ENCODE peak calls at places on chromosome 2, in seven cellular contexts. P is AG04450, H is adrenal gland, R is A549, D is uterus, E is ovary, K is tibial artery. Q is an unnamed sample.

GRCh38 chr2:64622443-64623231 is 31.1 kb downstream of the SERTAD2 start:
- DNase-seq in R (no peak), K (no peak), P (no peak), E (peak), H (no peak), D (no peak), Q (peak)

GRCh38 chr2:105723431-105723830 is 21.3 kb upstream of the NCK2 start:
- DNase-seq in K (no peak), D (no peak), R (no peak), P (no peak), E (no peak), H (no peak), Q (no peak)

GRCh38 chr2:216006164-216006663 is 7.1 kb downstream of the MREG start:
- DNase-seq in D (peak), K (no peak), E (no peak), R (no peak), H (peak), P (no peak), Q (peak)

GRCh38 chr2:70686577-70687460 is 81.2 kb downstream of the ADD2 start:
- DNase-seq in D (no peak), K (peak), E (no peak), P (no peak), H (peak), R (peak), Q (peak)

GRCh38 chr2:147181351-147182029 is 663.3 kb upstream of the ACVR2A start:
- DNase-seq in P (no peak), R (no peak), K (no peak), D (no peak), E (no peak), H (no peak), Q (no peak)

GRCh38 chr2:193793914-193794313 is 1599.2 kb upstream of the TMEFF2 start:
- DNase-seq in D (no peak), H (no peak), R (no peak), P (no peak), K (no peak), E (no peak), Q (no peak)

GRCh38 chr2:20916604-20917286 is 93.8 kb upstream of the LDAH start:
- DNase-seq in R (peak), P (no peak), K (no peak), D (no peak), H (peak), E (no peak), Q (peak)

GRCh38 chr2:2012505-2012904 is 268.2 kb upstream of the PXDN start:
- DNase-seq in H (no peak), E (no peak), D (no peak), K (no peak), P (no peak), R (no peak), Q (no peak)

GRCh38 chr2:84527137-84528129 is 11.1 kb downstream of the DNAH6 start:
- DNase-seq in K (no peak), H (no peak), D (no peak), P (no peak), R (no peak), E (no peak), Q (no peak)

GRCh38 chr2:9738718-9739496 is 104.4 kb upstream of the TAF1B start:
- DNase-seq in H (peak), K (no peak), R (no peak), D (peak), P (no peak), E (no peak), Q (no peak)

GRCh38 chr2:120667981-120668380 is 67.7 kb upstream of the GLI2 start:
- DNase-seq in P (no peak), R (no peak), D (no peak), E (no peak), H (no peak), K (no peak), Q (no peak)

GRCh38 chr2:120670771-120671480 is 64.7 kb upstream of the GLI2 start:
- DNase-seq in P (no peak), H (no peak), D (no peak), R (no peak), E (no peak), K (no peak), Q (no peak)

GRCh38 chr2:120669971-120670370 is 65.7 kb upstream of the GLI2 start:
- DNase-seq in P (no peak), H (no peak), R (no peak), K (no peak), E (no peak), D (no peak), Q (no peak)

GRCh38 chr2:120670371-120670770 is 65.3 kb upstream of the GLI2 start:
- DNase-seq in H (no peak), R (no peak), E (no peak), D (no peak), K (no peak), P (no peak), Q (no peak)

DNA sequence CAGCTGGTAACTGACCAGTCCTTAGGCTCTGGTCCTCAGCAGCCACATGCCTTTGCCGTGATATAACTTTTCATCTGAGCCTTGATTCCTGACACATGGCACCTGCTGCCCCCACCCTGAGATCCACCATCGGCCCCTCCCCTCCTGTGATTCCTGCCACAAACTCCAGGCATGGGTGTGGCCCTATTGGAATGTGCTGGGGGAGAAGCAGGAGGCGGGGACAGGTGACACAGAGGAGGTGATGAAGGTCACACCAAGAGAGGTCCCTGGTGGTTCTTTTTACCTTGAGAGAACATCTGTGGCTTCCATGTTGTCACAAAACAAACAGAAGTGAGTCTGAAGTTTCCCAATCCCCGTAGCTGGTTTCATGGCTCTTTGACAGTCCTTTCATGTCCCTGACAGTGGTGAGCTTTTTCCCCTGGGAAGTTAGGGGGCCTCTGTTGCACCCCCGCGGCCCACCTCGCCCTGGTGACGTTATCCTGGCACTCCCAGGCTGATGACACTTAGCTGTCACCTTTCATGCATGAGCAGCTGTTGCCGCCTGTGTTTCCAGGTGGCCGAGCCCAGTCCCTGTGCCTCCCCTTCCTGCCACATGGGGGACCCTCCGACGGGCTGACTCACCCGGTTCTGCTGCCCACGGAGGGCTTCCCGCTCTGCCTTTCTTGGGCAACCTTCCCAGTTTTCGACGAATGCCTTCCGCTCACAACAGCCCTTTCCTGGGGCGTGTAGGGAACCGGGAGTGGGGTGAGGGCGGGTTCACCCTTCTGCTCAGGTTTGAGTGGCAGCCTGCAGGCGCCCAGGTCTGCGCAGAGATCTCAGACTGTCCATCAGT is 66.3 kb upstream of the GLI2 start:
- DNase-seq in R (no peak), H (no peak), K (no peak), P (no peak), D (no peak), E (no peak), Q (peak)
- H3K4me3 ChIP-seq in R (no peak), H (no peak), K (no peak), P (no peak), D (no peak), E (no peak), Q (no peak)

DNA sequence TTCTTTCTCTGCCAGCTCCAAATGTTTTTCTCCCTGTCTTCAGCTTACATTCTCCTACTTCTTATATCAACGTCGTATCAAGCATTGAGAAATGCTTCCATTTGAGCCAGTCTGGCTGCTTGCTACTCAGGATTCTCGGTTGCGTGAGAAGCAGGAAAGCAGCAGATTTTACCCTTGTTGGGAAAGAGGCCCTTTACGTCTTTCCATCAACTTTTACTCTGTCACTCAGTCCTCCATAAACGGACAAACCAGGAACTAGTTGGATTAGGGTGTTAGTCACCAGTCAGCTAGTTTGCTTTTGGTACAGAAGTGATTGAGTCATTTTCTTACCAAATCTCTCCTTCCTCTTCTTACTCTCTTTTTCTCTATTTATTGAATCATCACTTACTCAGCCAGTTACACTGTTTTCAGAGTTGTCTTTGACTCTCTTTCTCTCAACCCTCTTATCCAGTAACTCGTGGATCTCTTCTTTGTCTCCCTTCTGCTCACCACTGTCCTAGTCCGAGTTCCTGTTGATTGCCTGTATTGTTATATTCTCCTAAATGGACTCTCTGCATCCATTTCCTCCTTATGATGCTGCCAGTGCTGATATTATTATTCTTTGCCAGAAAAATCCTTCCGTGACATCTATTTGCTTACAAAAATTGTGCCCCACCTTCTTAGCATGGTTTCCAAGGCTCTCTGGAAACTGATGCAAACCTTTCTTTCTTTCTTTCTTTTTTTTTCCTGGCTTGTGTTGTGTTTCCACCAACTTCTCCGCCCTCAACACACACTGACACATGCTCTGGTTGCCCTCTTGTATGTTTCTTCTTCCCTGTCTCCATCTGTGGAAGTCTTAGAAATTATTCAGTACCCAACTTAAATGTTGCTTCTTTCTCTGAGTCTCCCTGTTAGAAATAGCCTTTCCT is 61.5 kb downstream of the VRK2 start:
- DNase-seq in D (no peak), P (peak), E (no peak), H (no peak), R (peak), K (no peak), Q (no peak)
- H3K4me3 ChIP-seq in D (no peak), P (peak), E (no peak), H (no peak), R (peak), K (no peak), Q (no peak)

GRCh38 chr2:231223458-231223970 is 25.1 kb downstream of the ARMC9 start:
- DNase-seq in D (no peak), H (no peak), E (no peak), K (peak), R (no peak), P (peak), Q (no peak)

GRCh38 chr2:231223001-231223375 is 24.6 kb downstream of the ARMC9 start:
- DNase-seq in D (no peak), R (no peak), P (no peak), K (no peak), E (no peak), H (no peak), Q (no peak)

GRCh38 chr2:231228974-231229373 is 30.5 kb downstream of the ARMC9 start:
- DNase-seq in D (no peak), K (no peak), H (no peak), P (no peak), R (no peak), E (no peak), Q (no peak)

GRCh38 chr2:231227309-231228162 is 29.1 kb downstream of the ARMC9 start:
- DNase-seq in E (peak), K (peak), P (peak), H (peak), R (peak), D (peak), Q (peak)

DNA sequence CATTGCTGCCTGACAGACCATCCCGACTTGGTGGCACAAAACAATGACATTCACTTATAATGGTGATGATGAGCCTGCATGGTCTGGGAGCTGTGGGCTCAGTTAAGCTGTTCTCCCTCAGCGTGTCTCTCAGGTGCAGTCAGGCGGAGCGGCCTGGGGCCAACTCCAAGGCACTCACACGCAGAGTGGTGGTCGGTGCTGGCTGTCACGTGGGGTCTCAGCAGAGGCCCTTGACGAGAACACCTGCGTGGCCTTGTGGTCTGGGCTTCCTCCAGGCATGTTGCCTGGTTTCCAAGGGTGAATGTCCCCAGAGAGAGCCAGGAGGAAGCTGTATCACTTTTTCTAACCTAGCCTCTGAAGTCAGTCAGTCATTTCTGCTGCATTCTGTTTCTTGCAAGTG is 29.8 kb downstream of the ARMC9 start:
- DNase-seq in K (no peak), P (no peak), R (no peak), D (no peak), H (no peak), E (no peak), Q (peak)
- H3K4me3 ChIP-seq in K (no peak), P (no peak), R (no peak), D (no peak), H (no peak), E (no peak), Q (no peak)

GRCh38 chr2:232489516-232490220 is 2.0 kb upstream of the ECEL1 start:
- DNase-seq in R (no peak), K (peak), D (no peak), E (peak), H (peak), P (no peak), Q (peak)

GRCh38 chr2:232487385-232488096 is at the start of gene ECEL1:
- DNase-seq in D (no peak), P (no peak), E (no peak), K (peak), H (peak), R (no peak), Q (peak)

GRCh38 chr2:232486558-232487384 is 863 bp downstream of the ECEL1 start:
- DNase-seq in D (no peak), R (no peak), H (peak), E (no peak), K (peak), P (no peak), Q (peak)

GRCh38 chr2:232488721-232489300 is 1.2 kb upstream of the ECEL1 start:
- DNase-seq in E (no peak), R (no peak), K (peak), P (no peak), H (peak), D (no peak), Q (peak)

DNA sequence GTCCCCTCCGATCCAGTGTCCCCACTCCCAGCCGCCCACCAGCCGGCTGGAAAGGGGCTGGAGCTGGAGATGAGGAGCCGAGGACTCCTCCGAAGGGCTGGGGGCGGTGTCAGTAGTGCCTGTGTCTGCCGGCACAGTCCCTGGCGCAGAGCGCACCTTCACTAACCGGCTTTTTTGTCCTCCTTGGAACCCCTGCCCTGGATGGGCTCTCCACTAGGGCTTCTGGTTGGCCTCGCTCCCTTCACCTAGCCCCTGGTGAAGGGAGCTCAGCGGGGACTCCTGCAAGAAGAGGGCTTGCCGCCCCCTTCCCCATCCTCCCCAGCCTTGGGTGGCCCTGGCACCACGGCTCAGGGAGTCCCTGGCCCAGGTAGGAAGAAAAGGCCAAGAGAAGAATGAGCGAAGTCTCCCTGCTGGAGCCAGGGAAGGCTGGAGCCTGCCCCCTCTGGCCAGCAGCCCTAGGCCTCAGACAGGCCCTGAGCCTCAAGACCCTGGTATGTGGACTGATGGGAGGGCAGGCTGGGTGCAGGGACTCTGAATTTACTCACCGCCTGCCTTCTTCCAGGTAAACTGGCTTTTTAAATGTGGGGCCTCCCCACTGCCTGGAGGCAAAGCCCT is 570 bp upstream of the ECEL1 start:
- DNase-seq in P (no peak), H (no peak), E (no peak), K (no peak), D (no peak), R (no peak), Q (peak)
- H3K4me3 ChIP-seq in P (no peak), H (no peak), E (no peak), K (no peak), D (no peak), R (no peak), Q (peak)

GRCh38 chr2:181306785-181307184 is 150.4 kb upstream of the ITGA4 start:
- DNase-seq in R (no peak), H (no peak), E (no peak), D (no peak), K (no peak), P (no peak), Q (no peak)
- H3K4me3 ChIP-seq in R (no peak), H (no peak), E (no peak), D (no peak), K (no peak), P (no peak), Q (no peak)

GRCh38 chr2:47520825-47521665 is 118.1 kb downstream of the MSH2 start:
- DNase-seq in R (peak), H (peak), E (peak), K (no peak), D (peak), P (no peak), Q (peak)
- H3K4me3 ChIP-seq in R (peak), H (no peak), E (peak), K (peak), D (peak), P (peak), Q (no peak)

GRCh38 chr2:172735646-172736418 is at the start of gene RAPGEF4:
- DNase-seq in H (no peak), E (no peak), K (no peak), R (peak), P (no peak), D (no peak), Q (peak)

GRCh38 chr2:172736419-172737174 is 952 bp downstream of the RAPGEF4 start:
- DNase-seq in R (no peak), E (no peak), D (no peak), K (no peak), P (no peak), H (no peak), Q (peak)

GRCh38 chr2:172739651-172740050 is 4.0 kb downstream of the RAPGEF4 start:
- DNase-seq in D (no peak), P (no peak), H (no peak), R (no peak), K (no peak), E (no peak), Q (no peak)

GRCh38 chr2:172740871-172741270 is 5.2 kb downstream of the RAPGEF4 start:
- DNase-seq in D (no peak), E (no peak), R (no peak), P (no peak), H (no peak), K (no peak), Q (no peak)

DNA sequence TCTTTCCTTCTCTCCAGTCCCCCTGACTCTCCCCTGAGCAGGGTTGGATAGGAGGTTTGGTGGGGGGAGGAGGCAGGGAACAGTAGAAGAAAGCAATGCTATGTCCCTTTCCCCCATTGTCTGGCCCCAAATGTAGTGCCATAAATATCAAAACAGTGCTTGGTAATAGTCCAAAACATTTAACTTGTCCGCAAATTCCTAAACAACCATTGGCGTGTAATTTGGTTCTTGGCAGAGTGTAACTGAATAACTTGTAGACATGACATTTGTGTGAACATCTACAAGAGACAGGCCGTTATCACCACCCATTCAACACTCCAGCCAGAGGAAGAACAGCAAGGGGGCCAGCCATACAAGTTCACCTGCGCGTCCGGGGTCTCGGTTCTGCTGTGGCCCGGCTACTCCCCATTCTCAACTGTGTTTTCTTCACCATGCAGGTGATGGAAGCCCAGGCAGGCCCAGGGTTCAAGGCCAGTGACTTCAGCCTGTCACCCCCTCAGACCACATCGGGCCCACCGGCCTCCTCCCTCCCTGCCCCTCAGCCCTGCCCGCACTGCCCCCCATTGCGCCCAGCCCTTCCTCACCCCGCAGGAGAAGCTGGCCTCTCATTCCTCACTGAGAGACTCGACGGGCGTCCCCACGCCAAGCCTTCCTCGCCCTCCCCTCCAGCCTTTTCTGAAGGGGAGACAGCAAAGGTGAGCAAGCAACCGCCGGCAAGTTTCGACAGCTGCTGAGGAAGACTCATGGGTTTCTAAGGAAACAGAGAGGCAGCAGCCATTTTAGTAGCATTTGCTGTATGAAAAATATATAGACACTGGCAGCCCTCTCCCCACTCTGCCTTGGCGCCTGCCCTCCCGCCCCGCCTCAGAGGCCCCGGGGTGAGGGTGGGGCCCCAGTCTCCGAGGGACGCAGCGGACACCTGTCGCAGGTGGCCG is 667 bp upstream of the RAPGEF4 start:
- DNase-seq in K (no peak), D (no peak), E (no peak), P (no peak), R (peak), H (no peak), Q (peak)
- H3K4me3 ChIP-seq in K (peak), D (peak), E (peak), P (peak), R (peak), H (no peak), Q (peak)

Q was measured in H7.